ENCODE peak calls at places on chromosomes 11 and 22, in eight cellular contexts. R is stomach, E is upper lobe of right lung, K is LNCaP clone FGC, S is B cell, I is uterus, U is AG04450, D is endodermal cell. A is an unnamed sample.

GRCh38 chr11:47916361-47916841 is 64.0 kb upstream of the PTPRJ start:
- DNase-seq in D (peak; percentile 79), S (no peak), U (no peak), R (peak; percentile 72), I (peak; percentile 80), K (peak; percentile 63), E (no peak), A (no peak)

GRCh38 chr11:130765369-130765768 is 150.9 kb downstream of the SNX19 start:
- DNase-seq in I (no peak), D (peak; percentile 11), S (no peak), R (no peak), K (no peak), U (no peak), E (no peak), A (no peak)

GRCh38 chr11:130780437-130780836 is 135.8 kb downstream of the SNX19 start:
- DNase-seq in D (no peak), E (no peak), R (no peak), I (no peak), K (no peak), U (no peak), S (no peak), A (no peak)

GRCh38 chr22:37088108-37088605 is 21.4 kb downstream of the TMPRSS6 start:
- DNase-seq in U (no peak), R (no peak), I (no peak), K (no peak), S (no peak), E (no peak), D (no peak), A (no peak)

GRCh38 chr11:115408036-115408911 is 95.9 kb downstream of the CADM1 start:
- DNase-seq in E (no peak), K (no peak), I (peak; percentile 49), U (no peak), R (no peak), D (no peak), S (no peak), A (no peak)

GRCh38 chr22:32775957-32776356 is 25.5 kb upstream of the TIMP3 start:
- DNase-seq in S (no peak), R (no peak), E (no peak), I (no peak), K (no peak), D (peak; percentile 68), U (no peak), A (no peak)

GRCh38 chr11:60942970-60943565 is 8.9 kb downstream of the SLC15A3 start:
- DNase-seq in U (no peak), E (no peak), R (peak; percentile 80), K (peak; percentile 30), I (no peak), D (no peak), S (no peak), A (no peak)

GRCh38 chr22:43226368-43226979 is 39.5 kb upstream of the TTLL12 start:
- DNase-seq in K (no peak), D (peak; percentile 94), I (no peak), U (no peak), R (no peak), S (no peak), E (no peak), A (no peak)

GRCh38 chr11:35190804-35191348 is 51.9 kb downstream of the CD44 start:
- DNase-seq in U (peak; percentile 91), I (no peak), S (no peak), D (no peak), K (no peak), R (no peak), E (no peak), A (no peak)

GRCh38 chr11:117771841-117772240 is 25.2 kb downstream of the DSCAML1 start:
- DNase-seq in R (no peak), K (no peak), U (no peak), D (no peak), S (no peak), E (no peak), I (no peak), A (no peak)
- TF ChIP-seq CTCF in R (no peak), K (no peak), U (no peak), D (no peak), S (no peak), E (no peak), I (no peak), A (no peak)

DNA sequence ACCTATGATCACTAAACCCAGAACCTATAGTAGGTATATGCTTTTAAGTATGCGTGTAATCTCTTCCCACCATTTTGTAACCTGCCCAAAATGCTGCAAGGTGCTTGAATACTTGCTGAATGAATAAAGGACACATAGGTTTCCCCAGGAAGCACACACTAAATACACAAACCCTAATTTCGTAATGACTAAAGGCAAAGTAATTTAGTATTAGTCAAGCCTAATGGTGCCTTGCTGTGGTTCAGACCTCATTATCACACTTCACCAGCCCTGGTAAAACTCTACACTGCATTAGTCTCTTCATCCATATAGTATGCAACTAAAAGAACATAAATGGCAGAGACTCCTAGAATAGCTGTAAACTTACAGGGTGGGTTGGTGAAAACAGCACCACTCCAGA is 289.0 kb upstream of the PITPNB start:
- DNase-seq in R (no peak), K (no peak), S (no peak), E (no peak), D (no peak), I (no peak), U (no peak), A (no peak)
- TF ChIP-seq CTCF in R (no peak), K (no peak), S (no peak), E (no peak), D (no peak), I (no peak), U (no peak), A (no peak)

GRCh38 chr11:43947003-43947500 is 4.6 kb downstream of the C11orf96 start:
- DNase-seq in S (no peak), E (no peak), R (no peak), I (peak; percentile 52), U (no peak), D (peak; percentile 81), K (no peak), A (no peak)
- TF ChIP-seq CTCF in S (no peak), E (peak; percentile 42), R (no peak), I (peak; percentile 23), U (peak; percentile 53), D (peak; percentile 74), K (peak; percentile 9), A (no peak)

DNA sequence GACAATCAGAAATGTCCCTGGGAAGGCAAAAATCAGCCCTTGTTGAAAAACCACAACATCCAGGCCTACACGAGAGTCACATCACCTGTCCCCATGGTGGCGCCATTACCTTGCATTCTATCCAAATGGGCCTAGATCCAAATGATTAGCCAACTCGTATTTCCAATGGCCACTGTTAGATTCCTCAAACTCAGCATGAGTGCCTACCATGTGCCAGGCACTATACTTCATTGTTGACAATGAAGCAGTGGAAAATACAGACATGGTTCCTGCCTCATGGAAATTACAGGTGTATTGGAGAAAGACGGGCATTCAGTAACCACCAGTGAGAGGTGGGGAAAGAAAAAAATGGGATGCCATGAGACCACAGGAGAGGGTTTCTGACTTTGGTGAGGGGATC is 29.8 kb upstream of the CREB3L1 start:
- DNase-seq in R (peak; percentile 75), D (peak; percentile 92), S (no peak), I (no peak), K (peak; percentile 76), U (no peak), E (no peak), A (no peak)
- TF ChIP-seq CTCF in R (no peak), D (peak; percentile 86), S (no peak), I (peak; percentile 32), K (peak; percentile 84), U (peak; percentile 10), E (peak; percentile 45), A (no peak)

GRCh38 chr11:44380009-44380313 is 70.0 kb upstream of the ALX4 start:
- DNase-seq in U (no peak), D (no peak), E (no peak), K (no peak), R (no peak), S (no peak), I (no peak), A (no peak)
- TF ChIP-seq CTCF in U (no peak), D (peak; percentile 23), E (no peak), K (no peak), R (no peak), S (no peak), I (no peak), A (no peak)

GRCh38 chr11:96388891-96389603 is 665 bp downstream of the CCDC82 start:
- DNase-seq in K (no peak), S (no peak), R (no peak), D (no peak), I (no peak), E (no peak), U (peak; percentile 4), A (no peak)

GRCh38 chr11:96390403-96390830 is 604 bp downstream of the JRKL start:
- DNase-seq in U (no peak), R (no peak), D (no peak), E (no peak), S (no peak), K (no peak), I (no peak), A (peak; percentile 17)

GRCh38 chr11:96389604-96390402 is at the start of the genes CCDC82 and JRKL:
- DNase-seq in I (peak; percentile 97), E (peak; percentile 98), S (peak; percentile 93), K (peak; percentile 72), R (peak; percentile 98), D (peak; percentile 100), U (peak; percentile 87), A (peak; percentile 97)

GRCh38 chr11:96393753-96394348 is 4.0 kb downstream of the JRKL start:
- DNase-seq in S (peak; percentile 14), I (no peak), D (no peak), E (no peak), K (no peak), U (peak; percentile 4), R (no peak), A (no peak)

DNA sequence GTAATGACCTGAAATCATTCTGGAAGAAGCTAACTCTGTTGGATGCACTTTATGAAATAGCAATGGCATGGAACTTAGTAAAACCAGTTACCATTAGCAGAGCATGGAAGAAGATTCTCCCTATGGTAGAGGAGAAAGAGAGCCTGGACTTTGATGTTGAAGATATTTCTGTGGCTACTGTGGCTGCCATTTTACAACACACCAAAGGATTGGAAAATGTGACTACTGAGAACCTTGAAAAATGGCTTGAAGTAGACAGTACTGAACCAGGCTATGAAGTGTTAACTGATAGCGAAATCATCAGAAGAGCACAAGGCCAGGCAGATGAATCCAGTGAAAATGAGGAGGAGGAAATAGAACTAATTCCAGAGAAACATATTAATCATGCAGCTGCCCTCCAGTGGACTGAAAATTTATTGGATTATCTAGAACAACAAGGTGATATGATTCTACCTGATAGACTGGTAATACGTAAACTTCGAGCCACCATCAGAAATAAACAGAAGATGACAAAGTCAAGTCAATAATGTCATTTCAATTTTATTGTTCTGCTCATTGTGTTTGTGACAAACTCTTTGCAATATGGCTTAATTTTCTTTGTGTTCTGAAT is 2.0 kb downstream of the JRKL start:
- DNase-seq in U (no peak), I (no peak), S (no peak), R (no peak), D (no peak), E (no peak), K (no peak), A (no peak)
- TF ChIP-seq CTCF in U (no peak), I (no peak), S (no peak), R (no peak), D (no peak), E (no peak), K (peak; percentile 14), A (no peak)

A was measured in natural killer cell.